ENCODE peak calls at places on chromosome 19, in nine cellular contexts. One of them, this sample, is unnamed.

GRCh38 chr19:19444694-19445155 is 39.2 kb downstream of the GATAD2A start:
- DNase-seq in body of pancreas: no peak
- DNase-seq in adrenal gland: peak
- DNase-seq in endothelial cell: no peak
- DNase-seq in Peyer's patch: peak
- DNase-seq in MM.1S: no peak
- DNase-seq in ovary: no peak
- DNase-seq in choroid plexus epithelial cell: peak
- DNase-seq in epithelial cell of proximal tubule: no peak
- DNase-seq in this sample: no peak

GRCh38 chr19:9565900-9566705 is 18.2 kb downstream of the ZNF121 start:
- DNase-seq in MM.1S: no peak
- DNase-seq in Peyer's patch: no peak
- DNase-seq in endothelial cell: no peak
- DNase-seq in body of pancreas: no peak
- DNase-seq in adrenal gland: no peak
- DNase-seq in epithelial cell of proximal tubule: no peak
- DNase-seq in choroid plexus epithelial cell: peak
- DNase-seq in ovary: no peak
- DNase-seq in this sample: no peak

GRCh38 chr19:21483589-21484170 is 21.7 kb upstream of the ZNF429 start:
- DNase-seq in epithelial cell of proximal tubule: no peak
- DNase-seq in MM.1S: no peak
- DNase-seq in choroid plexus epithelial cell: peak
- DNase-seq in endothelial cell: peak
- DNase-seq in adrenal gland: peak
- DNase-seq in ovary: peak
- DNase-seq in Peyer's patch: peak
- DNase-seq in body of pancreas: peak
- DNase-seq in this sample: peak

GRCh38 chr19:18992696-18993095 is 40.6 kb downstream of the SUGP2 start:
- DNase-seq in ovary: no peak
- DNase-seq in endothelial cell: no peak
- DNase-seq in Peyer's patch: no peak
- DNase-seq in body of pancreas: no peak
- DNase-seq in choroid plexus epithelial cell: no peak
- DNase-seq in epithelial cell of proximal tubule: no peak
- DNase-seq in MM.1S: no peak
- DNase-seq in adrenal gland: no peak
- DNase-seq in this sample: no peak

GRCh38 chr19:32265991-32266390 is 79.4 kb upstream of the ZNF507 start:
- DNase-seq in ovary: no peak
- DNase-seq in MM.1S: no peak
- DNase-seq in endothelial cell: no peak
- DNase-seq in choroid plexus epithelial cell: no peak
- DNase-seq in adrenal gland: no peak
- DNase-seq in Peyer's patch: no peak
- DNase-seq in body of pancreas: no peak
- DNase-seq in epithelial cell of proximal tubule: no peak
- DNase-seq in this sample: no peak

GRCh38 chr19:41328157-41328817 is 18.3 kb downstream of the CCDC97 start:
- DNase-seq in ovary: no peak
- DNase-seq in adrenal gland: no peak
- DNase-seq in endothelial cell: no peak
- DNase-seq in Peyer's patch: peak
- DNase-seq in epithelial cell of proximal tubule: no peak
- DNase-seq in choroid plexus epithelial cell: peak
- DNase-seq in body of pancreas: no peak
- DNase-seq in MM.1S: peak
- DNase-seq in this sample: no peak

GRCh38 chr19:7934766-7935165 is 8.7 kb downstream of the TIMM44 start:
- DNase-seq in body of pancreas: no peak
- DNase-seq in choroid plexus epithelial cell: no peak
- DNase-seq in epithelial cell of proximal tubule: no peak
- DNase-seq in MM.1S: no peak
- DNase-seq in adrenal gland: no peak
- DNase-seq in Peyer's patch: no peak
- DNase-seq in endothelial cell: no peak
- DNase-seq in ovary: no peak
- DNase-seq in this sample: no peak

GRCh38 chr19:39400997-39401548 is 5.6 kb upstream of the ZFP36 start:
- DNase-seq in epithelial cell of proximal tubule: no peak
- DNase-seq in adrenal gland: no peak
- DNase-seq in MM.1S: no peak
- DNase-seq in ovary: no peak
- DNase-seq in Peyer's patch: no peak
- DNase-seq in endothelial cell: no peak
- DNase-seq in body of pancreas: no peak
- DNase-seq in choroid plexus epithelial cell: no peak
- DNase-seq in this sample: no peak

GRCh38 chr19:40982594-40983101 is 8.4 kb upstream of the CYP2B6 start:
- DNase-seq in endothelial cell: no peak
- DNase-seq in epithelial cell of proximal tubule: no peak
- DNase-seq in adrenal gland: no peak
- DNase-seq in choroid plexus epithelial cell: peak
- DNase-seq in MM.1S: no peak
- DNase-seq in Peyer's patch: peak
- DNase-seq in ovary: no peak
- DNase-seq in body of pancreas: no peak
- DNase-seq in this sample: no peak

GRCh38 chr19:16529466-16530144 is 12.6 kb downstream of the CHERP start:
- DNase-seq in epithelial cell of proximal tubule: no peak
- DNase-seq in endothelial cell: no peak
- DNase-seq in adrenal gland: no peak
- DNase-seq in ovary: no peak
- DNase-seq in Peyer's patch: no peak
- DNase-seq in choroid plexus epithelial cell: no peak
- DNase-seq in body of pancreas: no peak
- DNase-seq in MM.1S: no peak
- DNase-seq in this sample: no peak

GRCh38 chr19:45815501-45816216 is 551 bp upstream of the RSPH6A start:
- DNase-seq in adrenal gland: no peak
- DNase-seq in body of pancreas: no peak
- DNase-seq in epithelial cell of proximal tubule: no peak
- DNase-seq in ovary: no peak
- DNase-seq in MM.1S: no peak
- DNase-seq in choroid plexus epithelial cell: no peak
- DNase-seq in Peyer's patch: no peak
- DNase-seq in endothelial cell: peak
- DNase-seq in this sample: peak

GRCh38 chr19:48958006-48958405 is 3.3 kb downstream of the BAX start:
- DNase-seq in choroid plexus epithelial cell: no peak
- DNase-seq in ovary: no peak
- DNase-seq in epithelial cell of proximal tubule: no peak
- DNase-seq in body of pancreas: no peak
- DNase-seq in MM.1S: no peak
- DNase-seq in adrenal gland: no peak
- DNase-seq in Peyer's patch: no peak
- DNase-seq in endothelial cell: no peak
- DNase-seq in this sample: no peak

GRCh38 chr19:48954011-48954594 is 572 bp upstream of the BAX start:
- DNase-seq in MM.1S: no peak
- DNase-seq in ovary: no peak
- DNase-seq in adrenal gland: no peak
- DNase-seq in choroid plexus epithelial cell: no peak
- DNase-seq in Peyer's patch: peak
- DNase-seq in epithelial cell of proximal tubule: no peak
- DNase-seq in body of pancreas: no peak
- DNase-seq in endothelial cell: no peak
- DNase-seq in this sample: no peak

GRCh38 chr19:48950830-48951519 is 3.7 kb upstream of the BAX start:
- DNase-seq in MM.1S: no peak
- DNase-seq in endothelial cell: no peak
- DNase-seq in choroid plexus epithelial cell: no peak
- DNase-seq in body of pancreas: no peak
- DNase-seq in ovary: no peak
- DNase-seq in epithelial cell of proximal tubule: no peak
- DNase-seq in adrenal gland: no peak
- DNase-seq in Peyer's patch: no peak
- DNase-seq in this sample: no peak

GRCh38 chr19:48955308-48955958 is 758 bp downstream of the BAX start:
- DNase-seq in MM.1S: no peak
- DNase-seq in choroid plexus epithelial cell: no peak
- DNase-seq in epithelial cell of proximal tubule: no peak
- DNase-seq in ovary: no peak
- DNase-seq in body of pancreas: no peak
- DNase-seq in endothelial cell: no peak
- DNase-seq in adrenal gland: no peak
- DNase-seq in Peyer's patch: no peak
- DNase-seq in this sample: peak

DNA sequence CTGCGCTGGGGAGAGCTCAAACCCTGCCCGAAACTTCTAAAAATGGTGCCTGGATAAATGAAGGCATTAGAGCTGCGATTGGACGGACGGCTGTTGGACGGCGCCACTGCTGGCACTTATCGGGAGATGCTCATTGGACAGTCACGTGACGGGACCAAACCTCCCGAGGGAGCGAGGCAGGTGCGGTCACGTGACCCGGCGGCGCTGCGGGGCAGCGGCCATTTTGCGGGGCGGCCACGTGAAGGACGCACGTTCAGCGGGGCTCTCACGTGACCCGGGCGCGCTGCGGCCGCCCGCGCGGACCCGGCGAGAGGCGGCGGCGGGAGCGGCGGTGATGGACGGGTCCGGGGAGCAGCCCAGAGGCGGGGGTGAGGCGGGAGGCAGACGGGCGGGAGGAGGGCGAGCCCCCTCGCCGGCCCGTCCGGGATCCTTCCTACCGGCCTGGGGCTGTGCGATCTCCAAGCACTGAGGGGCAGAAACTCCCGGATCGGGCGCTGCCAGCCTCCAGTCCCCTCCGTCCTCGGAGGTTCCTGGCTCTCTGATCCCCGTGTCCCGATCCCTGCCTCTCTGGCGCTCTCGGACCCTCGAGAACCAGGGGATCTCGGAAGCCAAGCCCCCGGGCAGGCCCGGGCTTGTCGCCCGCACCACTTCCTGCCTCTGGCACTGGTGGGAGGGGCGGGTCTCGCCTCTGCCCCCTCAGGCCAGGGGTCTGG is at the start of gene BAX:
- DNase-seq in ovary: peak
- DNase-seq in endothelial cell: peak
- DNase-seq in adrenal gland: peak
- DNase-seq in epithelial cell of proximal tubule: no peak
- DNase-seq in MM.1S: peak
- DNase-seq in body of pancreas: peak
- DNase-seq in choroid plexus epithelial cell: peak
- DNase-seq in Peyer's patch: peak
- DNase-seq in this sample: peak
- TF ChIP-seq CTCF in ovary: no peak
- TF ChIP-seq CTCF in endothelial cell: no peak
- TF ChIP-seq CTCF in adrenal gland: no peak
- TF ChIP-seq CTCF in epithelial cell of proximal tubule: no peak
- TF ChIP-seq CTCF in MM.1S: peak
- TF ChIP-seq CTCF in body of pancreas: no peak
- TF ChIP-seq CTCF in choroid plexus epithelial cell: peak
- TF ChIP-seq CTCF in Peyer's patch: no peak
- TF ChIP-seq CTCF in this sample: no peak

GRCh38 chr19:43759515-43759914 is 4.8 kb upstream of the SMG9 start:
- DNase-seq in endothelial cell: no peak
- DNase-seq in adrenal gland: peak
- DNase-seq in ovary: no peak
- DNase-seq in MM.1S: no peak
- DNase-seq in body of pancreas: no peak
- DNase-seq in Peyer's patch: no peak
- DNase-seq in choroid plexus epithelial cell: peak
- DNase-seq in epithelial cell of proximal tubule: no peak
- DNase-seq in this sample: no peak
- TF ChIP-seq CTCF in endothelial cell: no peak
- TF ChIP-seq CTCF in adrenal gland: peak
- TF ChIP-seq CTCF in ovary: no peak
- TF ChIP-seq CTCF in MM.1S: no peak
- TF ChIP-seq CTCF in body of pancreas: no peak
- TF ChIP-seq CTCF in Peyer's patch: no peak
- TF ChIP-seq CTCF in choroid plexus epithelial cell: peak
- TF ChIP-seq CTCF in epithelial cell of proximal tubule: peak
- TF ChIP-seq CTCF in this sample: no peak

DNA sequence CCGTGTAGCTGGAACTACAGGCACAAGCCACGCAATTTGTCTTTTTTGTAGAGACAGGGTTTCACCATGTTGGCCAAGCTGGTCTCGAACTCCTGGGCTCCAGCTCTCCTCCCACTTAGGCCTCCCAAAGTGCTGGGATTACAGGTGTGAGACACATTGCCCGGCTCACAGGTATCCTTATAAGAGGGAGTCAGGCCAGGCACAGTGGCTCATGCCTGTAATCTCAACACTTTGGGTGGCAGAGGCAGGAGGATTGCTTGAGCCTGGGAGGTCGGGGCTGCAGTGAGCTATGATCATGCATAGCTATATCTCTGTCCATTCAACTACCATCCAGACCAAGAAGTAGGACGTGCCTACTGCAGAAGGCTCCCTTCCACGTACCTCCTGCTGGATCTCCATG is 10.2 kb upstream of the IGLON5 start:
- DNase-seq in adrenal gland: no peak
- DNase-seq in choroid plexus epithelial cell: no peak
- DNase-seq in body of pancreas: no peak
- DNase-seq in endothelial cell: no peak
- DNase-seq in epithelial cell of proximal tubule: no peak
- DNase-seq in Peyer's patch: peak
- DNase-seq in MM.1S: no peak
- DNase-seq in ovary: no peak
- DNase-seq in this sample: no peak
- TF ChIP-seq CTCF in adrenal gland: no peak
- TF ChIP-seq CTCF in choroid plexus epithelial cell: no peak
- TF ChIP-seq CTCF in body of pancreas: no peak
- TF ChIP-seq CTCF in endothelial cell: no peak
- TF ChIP-seq CTCF in epithelial cell of proximal tubule: no peak
- TF ChIP-seq CTCF in Peyer's patch: no peak
- TF ChIP-seq CTCF in MM.1S: no peak
- TF ChIP-seq CTCF in ovary: no peak
- TF ChIP-seq CTCF in this sample: no peak

GRCh38 chr19:2628597-2628996 is 73.9 kb downstream of the GNG7 start:
- DNase-seq in body of pancreas: no peak
- DNase-seq in endothelial cell: no peak
- DNase-seq in choroid plexus epithelial cell: no peak
- DNase-seq in epithelial cell of proximal tubule: no peak
- DNase-seq in ovary: no peak
- DNase-seq in MM.1S: no peak
- DNase-seq in Peyer's patch: no peak
- DNase-seq in adrenal gland: no peak
- DNase-seq in this sample: no peak

GRCh38 chr19:2633693-2634075 is 68.8 kb downstream of the GNG7 start:
- DNase-seq in body of pancreas: no peak
- DNase-seq in ovary: no peak
- DNase-seq in choroid plexus epithelial cell: no peak
- DNase-seq in endothelial cell: no peak
- DNase-seq in MM.1S: no peak
- DNase-seq in Peyer's patch: no peak
- DNase-seq in epithelial cell of proximal tubule: no peak
- DNase-seq in adrenal gland: no peak
- DNase-seq in this sample: no peak

GRCh38 chr19:2629491-2630351 is 72.8 kb downstream of the GNG7 start:
- DNase-seq in endothelial cell: no peak
- DNase-seq in adrenal gland: peak
- DNase-seq in epithelial cell of proximal tubule: no peak
- DNase-seq in Peyer's patch: peak
- DNase-seq in choroid plexus epithelial cell: no peak
- DNase-seq in body of pancreas: no peak
- DNase-seq in ovary: no peak
- DNase-seq in MM.1S: no peak
- DNase-seq in this sample: no peak

GRCh38 chr19:2630352-2631001 is 72.0 kb downstream of the GNG7 start:
- DNase-seq in epithelial cell of proximal tubule: no peak
- DNase-seq in ovary: no peak
- DNase-seq in body of pancreas: no peak
- DNase-seq in endothelial cell: no peak
- DNase-seq in Peyer's patch: no peak
- DNase-seq in choroid plexus epithelial cell: no peak
- DNase-seq in adrenal gland: no peak
- DNase-seq in MM.1S: no peak
- DNase-seq in this sample: no peak

GRCh38 chr19:2631213-2631821 is 71.2 kb downstream of the GNG7 start:
- DNase-seq in ovary: no peak
- DNase-seq in adrenal gland: no peak
- DNase-seq in epithelial cell of proximal tubule: no peak
- DNase-seq in body of pancreas: no peak
- DNase-seq in MM.1S: peak
- DNase-seq in endothelial cell: no peak
- DNase-seq in Peyer's patch: no peak
- DNase-seq in choroid plexus epithelial cell: peak
- DNase-seq in this sample: no peak
- TF ChIP-seq CTCF in ovary: no peak
- TF ChIP-seq CTCF in adrenal gland: no peak
- TF ChIP-seq CTCF in epithelial cell of proximal tubule: no peak
- TF ChIP-seq CTCF in body of pancreas: no peak
- TF ChIP-seq CTCF in MM.1S: peak
- TF ChIP-seq CTCF in endothelial cell: no peak
- TF ChIP-seq CTCF in Peyer's patch: no peak
- TF ChIP-seq CTCF in choroid plexus epithelial cell: no peak
- TF ChIP-seq CTCF in this sample: no peak